ENCODE peak calls at places on chromosomes 6 and 20, in nine cellular contexts. N is suprapubic skin, B is thoracic aorta, H is heart left ventricle, W is epithelial cell of esophagus, Y is Peyer's patch, T is breast epithelium, F is endothelial cell of umbilical vein, D is A549. P is an unnamed sample.

GRCh38 chr20:47178851-47179250 is 177.6 kb downstream of the ZMYND8 start:
- DNase-seq in N (no peak), H (no peak), W (no peak), D (no peak), T (no peak), Y (no peak), F (no peak), B (no peak), P (no peak)

GRCh38 chr6:33207569-33208088 is 671 bp upstream of the RING1 start:
- DNase-seq in F (peak), N (no peak), B (no peak), D (no peak), Y (no peak), T (peak), W (peak), H (peak), P (no peak)

GRCh38 chr20:63309261-63310071 is 16.5 kb downstream of the COL20A1 start:
- DNase-seq in W (peak), T (no peak), F (peak), H (peak), N (no peak), Y (no peak), B (no peak), D (peak), P (peak)

GRCh38 chr6:35945650-35946025 is 24.7 kb upstream of the SRPK1 start:
- DNase-seq in Y (no peak), T (no peak), H (no peak), N (no peak), B (no peak), D (no peak), F (no peak), W (peak), P (no peak)

GRCh38 chr6:112906737-112907136 is 559.6 kb downstream of the RFPL4B start:
- DNase-seq in T (no peak), D (no peak), H (peak), B (no peak), F (peak), W (no peak), N (no peak), Y (no peak), P (no peak)

GRCh38 chr6:68892432-68892831 is 257.4 kb downstream of the ADGRB3 start:
- DNase-seq in F (no peak), N (no peak), D (no peak), H (no peak), T (no peak), W (no peak), Y (no peak), B (no peak), P (no peak)

GRCh38 chr6:27517238-27517637 is 44.3 kb upstream of the ZNF184 start:
- DNase-seq in N (no peak), D (no peak), Y (no peak), T (no peak), H (no peak), W (no peak), F (no peak), B (no peak), P (no peak)

GRCh38 chr20:31972481-31973386 is 4.8 kb downstream of the XKR7 start:
- DNase-seq in D (no peak), H (no peak), F (no peak), W (no peak), T (no peak), Y (no peak), B (no peak), N (no peak), P (no peak)

GRCh38 chr20:341682-342081 is 5.2 kb upstream of the NRSN2 start:
- DNase-seq in B (no peak), F (peak), H (no peak), W (peak), D (no peak), Y (no peak), N (no peak), T (no peak), P (no peak)

GRCh38 chr20:54085910-54086309 is 15.5 kb upstream of the BCAS1 start:
- DNase-seq in T (no peak), B (no peak), Y (no peak), H (no peak), D (no peak), W (no peak), F (no peak), N (no peak), P (no peak)

GRCh38 chr20:2871555-2872303 is 1.6 kb upstream of the PTPRA start:
- DNase-seq in Y (no peak), B (no peak), H (no peak), D (no peak), W (no peak), T (no peak), N (no peak), F (no peak), P (no peak)

GRCh38 chr6:46191961-46192360 is 21.2 kb upstream of the ENPP5 start:
- DNase-seq in Y (no peak), H (no peak), F (no peak), D (no peak), T (no peak), N (no peak), W (peak), B (no peak), P (no peak)

GRCh38 chr6:17151888-17152287 is 50.0 kb downstream of the STMND1 start:
- DNase-seq in D (no peak), N (no peak), Y (no peak), T (no peak), B (no peak), F (no peak), W (no peak), H (no peak), P (no peak)
- TF ChIP-seq CTCF in D (no peak), N (no peak), Y (no peak), T (no peak), B (no peak), F (no peak), W (no peak), H (no peak), P (no peak)

GRCh38 chr20:41306061-41306727 is 11.3 kb downstream of the ZHX3 start:
- DNase-seq in F (no peak), D (no peak), H (no peak), Y (no peak), N (no peak), T (no peak), B (no peak), W (no peak), P (peak)

GRCh38 chr20:41308726-41309413 is 8.7 kb downstream of the ZHX3 start:
- DNase-seq in H (no peak), B (no peak), N (no peak), F (no peak), D (no peak), W (no peak), Y (no peak), T (no peak), P (no peak)

GRCh38 chr20:41307021-41307420 is 10.5 kb downstream of the ZHX3 start:
- DNase-seq in N (no peak), T (no peak), W (no peak), B (no peak), F (no peak), Y (no peak), D (no peak), H (no peak), P (peak)

GRCh38 chr20:41308290-41308691 is 9.2 kb downstream of the ZHX3 start:
- DNase-seq in D (no peak), F (peak), T (no peak), N (no peak), Y (no peak), H (no peak), B (no peak), W (peak), P (no peak)

DNA sequence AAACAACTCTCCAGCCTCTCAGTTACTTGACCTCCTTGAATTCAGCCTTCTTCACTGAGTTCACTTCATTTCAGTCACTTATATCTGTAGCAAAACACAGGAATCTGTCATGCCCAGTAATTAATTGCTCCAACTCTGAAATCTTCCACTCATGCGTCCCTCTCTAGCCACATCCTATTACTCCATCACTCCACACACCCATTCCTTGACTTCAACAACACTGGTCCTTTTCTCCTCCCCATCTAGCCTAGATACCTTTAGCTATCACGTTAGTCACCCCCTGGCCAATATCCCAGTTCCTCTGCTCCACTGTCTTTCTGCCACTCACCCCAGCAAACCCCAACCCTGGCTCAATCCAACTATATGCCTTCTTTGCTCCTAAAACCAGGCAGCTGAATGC is 7.7 kb downstream of the ZHX3 start:
- DNase-seq in Y (no peak), N (no peak), D (no peak), H (no peak), B (no peak), F (no peak), W (peak), T (no peak), P (no peak)
- H3K4me3 ChIP-seq in Y (no peak), N (no peak), D (no peak), H (no peak), B (no peak), F (no peak), W (no peak), T (no peak), P (no peak)

DNA sequence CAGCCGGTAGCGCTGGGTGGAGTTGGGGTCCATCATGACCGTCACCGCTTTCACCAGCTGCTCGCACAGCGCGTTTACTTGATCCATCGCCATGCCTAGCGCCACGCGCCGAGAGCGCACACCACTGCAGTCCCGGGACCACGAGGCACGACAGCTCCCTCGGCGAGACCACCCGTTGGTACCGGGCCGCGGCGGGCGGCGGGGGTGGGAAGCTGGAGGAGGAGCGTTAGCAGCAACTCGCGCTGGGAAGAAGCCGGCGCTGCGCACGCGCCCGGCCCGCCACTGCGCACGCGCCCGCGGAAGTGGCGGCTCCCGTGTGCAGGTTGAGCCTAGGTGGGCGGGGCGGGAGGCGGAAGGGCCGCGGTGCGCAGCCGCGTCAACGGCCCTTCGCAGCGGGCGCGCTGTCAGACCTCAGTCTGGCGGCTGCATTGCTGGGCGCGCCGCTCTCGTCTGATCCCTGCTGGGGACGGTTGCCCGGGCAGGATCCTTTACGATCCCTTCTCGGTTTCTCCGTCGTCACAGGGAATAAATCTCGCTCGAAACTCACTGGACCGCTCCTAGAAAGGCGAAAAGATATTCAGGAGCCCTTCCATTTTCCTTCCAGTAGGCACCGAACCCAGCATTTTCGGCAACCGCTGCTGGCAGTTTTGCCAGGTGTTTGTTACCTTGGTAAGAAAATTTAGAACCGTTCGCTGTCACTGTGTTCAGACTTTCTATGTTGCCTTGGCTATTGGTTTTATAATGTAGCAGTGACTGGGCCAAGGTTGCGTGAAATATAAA is at the start of the genes POLH and XPO5:
- DNase-seq in N (peak), D (peak), T (peak), Y (peak), W (peak), H (peak), B (peak), F (peak), P (peak)
- TF ChIP-seq CTCF in N (no peak), D (no peak), T (no peak), Y (no peak), W (no peak), H (peak), B (no peak), F (no peak), P (no peak)

GRCh38 chr20:34061695-34062094 is 50.3 kb downstream of the EIF2S2 start:
- DNase-seq in B (no peak), H (no peak), D (no peak), W (no peak), T (no peak), Y (no peak), N (no peak), F (no peak), P (peak)

GRCh38 chr20:34058831-34059230 is 53.2 kb downstream of the EIF2S2 start:
- DNase-seq in W (no peak), T (no peak), N (no peak), H (no peak), D (no peak), B (no peak), Y (no peak), F (peak), P (peak)

GRCh38 chr20:34062651-34063482 is 49.2 kb downstream of the EIF2S2 start:
- DNase-seq in W (peak), D (no peak), F (no peak), B (no peak), H (no peak), N (no peak), Y (no peak), T (no peak), P (no peak)

GRCh38 chr20:34064286-34064685 is 47.8 kb downstream of the EIF2S2 start:
- DNase-seq in D (no peak), H (no peak), B (no peak), W (no peak), T (no peak), Y (no peak), F (no peak), N (no peak), P (no peak)

DNA sequence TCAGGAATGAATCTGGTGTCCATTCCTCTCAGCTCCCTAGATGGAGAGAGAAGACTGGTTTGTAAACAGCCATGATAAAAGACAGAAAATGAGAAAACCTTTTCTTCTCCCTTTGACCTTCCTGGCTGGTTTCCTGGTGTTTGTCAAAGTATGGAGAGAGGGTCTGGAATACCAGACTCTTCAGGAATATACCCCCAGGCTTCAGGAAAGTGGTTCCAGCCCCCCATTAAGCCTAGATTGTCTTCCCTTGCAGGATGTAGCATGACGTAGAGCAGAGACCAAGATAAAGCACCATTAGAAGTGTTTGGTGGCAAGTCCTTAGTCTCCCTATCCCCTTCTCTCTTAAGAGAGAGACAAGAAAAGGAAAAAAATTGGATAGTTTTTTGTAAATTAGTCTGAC is 51.1 kb downstream of the EIF2S2 start:
- DNase-seq in D (no peak), T (no peak), Y (no peak), W (no peak), F (no peak), B (no peak), H (no peak), N (no peak), P (no peak)
- H3K4me3 ChIP-seq in D (no peak), T (no peak), Y (no peak), W (no peak), F (no peak), B (no peak), H (no peak), N (no peak), P (no peak)

DNA sequence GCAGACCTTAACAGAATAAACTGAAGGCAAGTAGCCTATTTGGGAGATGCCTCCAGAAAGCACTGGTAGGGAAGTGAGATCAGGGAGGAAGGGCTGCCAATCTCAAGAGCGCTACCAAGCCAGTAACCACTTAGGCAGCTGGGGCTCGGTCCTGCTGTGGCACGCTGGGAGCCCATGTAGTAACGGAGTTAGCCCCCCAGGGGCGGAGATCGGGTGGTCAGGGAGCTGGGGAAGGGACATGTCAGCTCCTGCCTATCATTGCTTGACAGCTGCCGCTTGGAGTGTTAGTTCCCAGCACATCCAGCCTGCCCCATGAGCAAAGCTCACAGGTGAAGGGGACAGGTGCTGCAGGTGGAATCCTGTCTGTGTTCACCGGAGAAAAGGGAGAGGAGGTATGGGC is 127.0 kb downstream of the CEBPB start:
- DNase-seq in N (no peak), Y (no peak), D (no peak), B (no peak), W (peak), H (no peak), F (no peak), T (no peak), P (no peak)
- TF ChIP-seq CTCF in N (no peak), Y (no peak), D (no peak), B (no peak), W (no peak), H (no peak), F (no peak), T (no peak), P (no peak)

P was measured in GM12865.